ENCODE peak calls at places on chromosomes 1 and 21, in six cellular contexts. C is iPS-NIHi11, W is hepatic stellate cell, D is foreskin fibroblast, S is putamen, L is SW480. O is an unnamed sample.

GRCh38 chr1:21871943-21872342 is 59.9 kb downstream of the LDLRAD2 start:
- DNase-seq in C (no peak), W (no peak), D (no peak), S (no peak), L (peak), O (no peak)

GRCh38 chr1:216621536-216621935 is 101.7 kb downstream of the ESRRG start:
- DNase-seq in C (no peak), W (no peak), D (no peak), S (no peak), L (no peak), O (no peak)

GRCh38 chr1:212475151-212475550 is 42.4 kb downstream of the NENF start:
- DNase-seq in C (no peak), W (no peak), D (no peak), S (no peak), L (no peak), O (no peak)

GRCh38 chr1:183778006-183778405 is 26.9 kb upstream of the RGL1 start:
- DNase-seq in C (no peak), W (no peak), D (no peak), S (no peak), L (no peak), O (no peak)

GRCh38 chr21:29104239-29104708 is 26.2 kb upstream of the MAP3K7CL start:
- DNase-seq in C (no peak), W (no peak), D (no peak), S (no peak), L (no peak), O (peak)

GRCh38 chr1:212414328-212415106 is at the start of gene PACC1:
- DNase-seq in C (peak), W (peak), D (peak), S (peak), L (peak), O (peak)

GRCh38 chr21:43864806-43865470 is at the start of gene AGPAT3:
- DNase-seq in C (peak), W (peak), D (no peak), S (no peak), L (peak), O (no peak)

GRCh38 chr1:209063816-209064664 is 519.5 kb upstream of the CAMK1G start:
- DNase-seq in C (no peak), W (no peak), D (no peak), S (no peak), L (no peak), O (no peak)

GRCh38 chr1:92511541-92511940 is 24.8 kb upstream of the GFI1 start:
- DNase-seq in C (no peak), W (no peak), D (no peak), S (no peak), L (no peak), O (no peak)

GRCh38 chr1:161230762-161231161 is 4.9 kb downstream of the TOMM40L start:
- DNase-seq in C (no peak), W (no peak), D (no peak), S (no peak), L (no peak), O (no peak)

GRCh38 chr1:30420519-30421050 is 302.8 kb downstream of the MATN1 start:
- DNase-seq in C (peak), W (peak), D (no peak), S (no peak), L (no peak), O (no peak)

GRCh38 chr1:225931270-225932129 is 7.5 kb upstream of the PYCR2 start:
- DNase-seq in C (no peak), W (no peak), D (no peak), S (no peak), L (no peak), O (no peak)

GRCh38 chr1:232132572-232132971 is 497.4 kb downstream of the SIPA1L2 start:
- DNase-seq in C (no peak), W (no peak), D (no peak), S (no peak), L (no peak), O (no peak)

GRCh38 chr1:226722901-226723639 is 16.0 kb downstream of the ITPKB start:
- DNase-seq in C (no peak), W (no peak), D (no peak), S (no peak), L (no peak), O (peak)

GRCh38 chr1:81757398-81758020 is 43.2 kb upstream of the ADGRL2 start:
- DNase-seq in C (no peak), W (no peak), D (peak), S (no peak), L (no peak), O (no peak)

GRCh38 chr21:22758478-22758877 is 1760.3 kb downstream of the NCAM2 start:
- DNase-seq in C (no peak), W (no peak), D (no peak), S (no peak), L (no peak), O (no peak)

GRCh38 chr1:96510911-96511310 is 210.7 kb upstream of the PTBP2 start:
- DNase-seq in C (no peak), W (no peak), D (no peak), S (no peak), L (no peak), O (peak)

GRCh38 chr1:170262540-170262939 is 116.8 kb downstream of the NTMT2 start:
- DNase-seq in C (no peak), W (no peak), D (no peak), S (no peak), L (no peak), O (no peak)

GRCh38 chr1:24996983-24997893 is 67.2 kb upstream of the RUNX3 start:
- DNase-seq in C (no peak), W (no peak), D (no peak), S (no peak), L (no peak), O (no peak)

GRCh38 chr1:155002479-155003226 is at the start of gene ZBTB7B:
- DNase-seq in C (no peak), W (peak), D (no peak), S (no peak), L (no peak), O (no peak)

GRCh38 chr1:224542783-224543440 is 73.2 kb upstream of the CNIH3 start:
- DNase-seq in C (peak), W (peak), D (peak), S (no peak), L (peak), O (no peak)

GRCh38 chr21:17585875-17586450 is 26.7 kb downstream of the BTG3 start:
- DNase-seq in C (peak), W (peak), D (peak), S (peak), L (peak), O (no peak)

GRCh38 chr1:21866629-21867009 is 54.6 kb downstream of the LDLRAD2 start:
- DNase-seq in C (no peak), W (no peak), D (no peak), S (no peak), L (no peak), O (no peak)

GRCh38 chr1:31936966-31937299 is 1.2 kb downstream of the PTP4A2 start:
- DNase-seq in C (no peak), W (no peak), D (no peak), S (no peak), L (no peak), O (no peak)

GRCh38 chr1:165313906-165314305 is 42.6 kb downstream of the LMX1A start:
- DNase-seq in C (peak), W (no peak), D (no peak), S (no peak), L (no peak), O (no peak)

O was measured in DMS153.